ENCODE peak calls at places on chromosomes 1 and 21, in four cellular contexts. Q is right cardiac atrium, D is epithelial cell of esophagus, Z is ureter. W is an unnamed sample.

GRCh38 chr1:89261926-89262540 is 10.6 kb downstream of the GBP5 start:
- DNase-seq in D (no peak), Z (no peak), Q (peak; percentile 66), W (no peak)

GRCh38 chr1:162042361-162042760 is 18.7 kb upstream of the OLFML2B start:
- DNase-seq in Q (no peak), D (no peak), Z (no peak), W (no peak)

GRCh38 chr1:163785868-163786267 is 464.1 kb downstream of the NUF2 start:
- DNase-seq in Q (no peak), Z (no peak), D (no peak), W (no peak)

GRCh38 chr1:227756172-227756959 is 21.1 kb downstream of the SNAP47 start:
- DNase-seq in Q (peak; percentile 73), D (no peak), Z (no peak), W (no peak)

GRCh38 chr1:201845331-201846083 is 16.6 kb downstream of the IPO9 start:
- DNase-seq in Z (no peak), Q (no peak), D (peak; percentile 13), W (no peak)

GRCh38 chr1:246537887-246538286 is 28.2 kb downstream of the TFB2M start:
- DNase-seq in Z (no peak), D (peak; percentile 62), Q (no peak), W (no peak)

GRCh38 chr21:16912075-16912474 is 600.8 kb upstream of the CXADR start:
- DNase-seq in Q (no peak), Z (no peak), D (peak; percentile 32), W (no peak)

GRCh38 chr1:168216171-168216570 is 9.6 kb upstream of the SFT2D2 start:
- DNase-seq in Z (no peak), Q (no peak), D (no peak), W (no peak)